ENCODE peak calls at places on chromosomes 13 and 19, in four cellular contexts. W is activated naive CD8-positive, alpha-beta T cell treated with anti-CD3 and anti-CD28 coated beads, Interleukin-2, amount 50 U/mL, for 24 hours; F is AG20443; A is amniotic stem cell. P is an unnamed sample.

GRCh38 chr13:88544836-88545235 is 873.7 kb downstream of the SLITRK5 start:
- DNase-seq in A (no peak), W (no peak), F (no peak), P (no peak)

GRCh38 chr19:20197747-20198146 is 30.7 kb downstream of the ZNF486 start:
- DNase-seq in A (no peak), W (no peak), F (no peak), P (no peak)

GRCh38 chr13:56736966-56737365 is 403.8 kb upstream of the PRR20A start:
- DNase-seq in W (no peak), A (no peak), F (no peak), P (no peak)

GRCh38 chr19:49513746-49514118 is 1.3 kb downstream of the FCGRT start:
- DNase-seq in A (no peak), F (no peak), W (no peak), P (no peak)

GRCh38 chr19:17281391-17282304 is at the start of gene ANKLE1:
- DNase-seq in F (peak), W (peak), A (no peak), P (peak)

GRCh38 chr19:58059003-58059671 is at the start of gene ZNF135:
- DNase-seq in A (no peak), F (peak), W (peak), P (peak)

GRCh38 chr13:45370922-45371406 is 30.0 kb upstream of the TPT1 start:
- DNase-seq in F (peak), A (peak), W (peak), P (peak)

GRCh38 chr19:54209748-54210494 is 9.3 kb downstream of the RPS9 start:
- DNase-seq in F (peak), W (peak), A (peak), P (peak)

GRCh38 chr13:94345374-94346195 is 133.9 kb downstream of the DCT start:
- DNase-seq in F (no peak), W (no peak), A (no peak), P (no peak)

GRCh38 chr13:60174113-60174512 is 10.4 kb upstream of the DIAPH3 start:
- DNase-seq in A (no peak), F (no peak), W (no peak), P (no peak)

GRCh38 chr19:29842471-29843179 is 30.8 kb downstream of the CCNE1 start:
- DNase-seq in W (no peak), F (no peak), A (no peak), P (no peak)

GRCh38 chr13:112961457-112962369 is 7.3 kb upstream of the MCF2L start:
- DNase-seq in W (no peak), F (no peak), A (no peak), P (no peak)

GRCh38 chr13:91134773-91135124 is 212.7 kb upstream of the MIR17HG start:
- DNase-seq in F (no peak), A (no peak), W (no peak), P (no peak)

GRCh38 chr19:51398096-51398704 is 7.8 kb upstream of the C19orf84 start:
- DNase-seq in A (no peak), W (no peak), F (peak), P (peak)

GRCh38 chr13:65964672-65965071 is 1265.5 kb downstream of the PCDH9 start:
- DNase-seq in W (no peak), F (no peak), A (no peak), P (no peak)

GRCh38 chr13:25352230-25352629 is 19.5 kb upstream of the ATP8A2 start:
- DNase-seq in F (no peak), W (no peak), A (no peak), P (no peak)

GRCh38 chr13:25378528-25378927 is 6.8 kb downstream of the ATP8A2 start:
- DNase-seq in W (no peak), F (no peak), A (no peak), P (no peak)

GRCh38 chr13:89695343-89696257 is 1651.9 kb upstream of the MIR17HG start:
- DNase-seq in F (peak), W (peak), A (no peak), P (no peak)

GRCh38 chr13:45728759-45729158 is 26.6 kb downstream of the CBY2 start:
- DNase-seq in W (no peak), A (no peak), F (peak), P (no peak)

GRCh38 chr13:21297452-21297851 is 121.0 kb downstream of the MRPL57 start:
- DNase-seq in F (no peak), A (no peak), W (no peak), P (no peak)

GRCh38 chr19:34232566-34233481 is 21.5 kb upstream of the GARRE1 start:
- DNase-seq in W (no peak), F (peak), A (peak), P (peak)

GRCh38 chr19:40502647-40503046 is 35.8 kb downstream of the SPTBN4 start:
- DNase-seq in A (no peak), W (no peak), F (no peak), P (no peak)

GRCh38 chr19:57664269-57665127 is 4.2 kb upstream of the ZSCAN4 start:
- DNase-seq in F (peak), W (peak), A (no peak), P (peak)

GRCh38 chr19:46081928-46082727 is 41.3 kb upstream of the IGFL4 start:
- DNase-seq in W (peak), F (peak), A (peak), P (peak)

GRCh38 chr13:113378825-113379224 is 14.9 kb upstream of the GRTP1 start:
- DNase-seq in W (no peak), F (no peak), A (no peak), P (no peak)

GRCh38 chr13:34926513-34926912 is 15.6 kb upstream of the NBEA start:
- DNase-seq in W (no peak), F (peak), A (peak), P (no peak)

GRCh38 chr13:23268441-23268840 is 87.7 kb downstream of the SGCG start:
- DNase-seq in F (no peak), A (no peak), W (peak), P (no peak)

GRCh38 chr13:36183901-36184300 is 30.5 kb downstream of the SOHLH2 start:
- DNase-seq in W (no peak), A (no peak), F (no peak), P (no peak)

GRCh38 chr13:72126424-72126823 is 259.4 kb upstream of the DACH1 start:
- DNase-seq in W (no peak), F (no peak), A (no peak), P (no peak)

GRCh38 chr13:41520699-41521630 is 63.6 kb downstream of the RGCC start:
- DNase-seq in F (peak), A (no peak), W (no peak), P (no peak)

GRCh38 chr13:31361673-31362072 is 161.9 kb downstream of the B3GLCT start:
- DNase-seq in A (no peak), W (no peak), F (no peak), P (no peak)

GRCh38 chr13:108728370-108728769 is 99.0 kb downstream of the MYO16 start:
- DNase-seq in W (no peak), F (no peak), A (no peak), P (no peak)

GRCh38 chr13:24925318-24926231 is 161.6 kb downstream of the RNF17 start:
- DNase-seq in A (no peak), F (no peak), W (no peak), P (no peak)

GRCh38 chr13:43874512-43875092 is 4.9 kb downstream of the CCDC122 start:
- DNase-seq in A (no peak), F (peak), W (no peak), P (no peak)

GRCh38 chr19:5121286-5122120 is 152.6 kb downstream of the KDM4B start:
- DNase-seq in F (no peak), A (no peak), W (no peak), P (no peak)

GRCh38 chr19:15666186-15666585 is 6.7 kb upstream of the CYP4F12 start:
- DNase-seq in F (no peak), A (no peak), W (no peak), P (no peak)

P was measured in hepatic stellate cell.